ENCODE peak calls at places on chromosome 22, in six cellular contexts. N is activated effector memory CD4-positive, alpha-beta T cell treated with anti-CD3 and anti-CD28 coated beads, Interleukin-2, amount 50 U/mL, for 16 hours; H is progenitor cell of endocrine pancreas; B is NAMALWA; F is astrocyte of the hippocampus; D is NCI-H226. K is an unnamed sample.

GRCh38 chr22:25966448-25966913 is 202.8 kb upstream of the SEZ6L start:
- DNase-seq in N (no peak), H (no peak), B (no peak), F (no peak), D (no peak), K (no peak)

GRCh38 chr22:11598492-11599440 is 3929.2 kb upstream of the OR11H1 start:
- DNase-seq in N (no peak), H (no peak), B (no peak), F (no peak), D (no peak), K (no peak)

GRCh38 chr22:22949953-22950352 is 62.3 kb downstream of the IGLL5 start:
- DNase-seq in N (no peak), H (no peak), B (no peak), F (no peak), D (no peak), K (no peak)

GRCh38 chr22:47292546-47293320 is 530.3 kb downstream of the TBC1D22A start:
- DNase-seq in N (no peak), H (no peak), B (no peak), F (no peak), D (no peak), K (no peak)

GRCh38 chr22:32337015-32337414 is 20.7 kb upstream of the RFPL3 start:
- DNase-seq in N (no peak), H (no peak), B (no peak), F (no peak), D (no peak), K (no peak)

GRCh38 chr22:23401111-23401909 is 178.8 kb downstream of the IGLL1 start:
- DNase-seq in N (no peak), H (no peak), B (no peak), F (peak), D (peak), K (no peak)

GRCh38 chr22:29214232-29214631 is 8.5 kb downstream of the EMID1 start:
- DNase-seq in N (no peak), H (no peak), B (no peak), F (no peak), D (no peak), K (no peak)

GRCh38 chr22:19374410-19374809 is 57.1 kb downstream of the HIRA start:
- DNase-seq in N (no peak), H (no peak), B (no peak), F (no peak), D (no peak), K (no peak)

GRCh38 chr22:33883561-33883960 is 36.7 kb downstream of the LARGE1 start:
- DNase-seq in N (no peak), H (no peak), B (no peak), F (peak), D (peak), K (no peak)

GRCh38 chr22:22460635-22461034 is 47.9 kb downstream of the ZNF280B start:
- DNase-seq in N (no peak), H (no peak), B (peak), F (no peak), D (no peak), K (no peak)

GRCh38 chr22:37860796-37861421 is 11.7 kb downstream of the EIF3L start:
- DNase-seq in N (no peak), H (no peak), B (no peak), F (no peak), D (no peak), K (no peak)

GRCh38 chr22:47395481-47395880 is 633.0 kb downstream of the TBC1D22A start:
- DNase-seq in N (peak), H (no peak), B (no peak), F (peak), D (no peak), K (no peak)

GRCh38 chr22:31104869-31105268 is 2.5 kb downstream of the SELENOM start:
- DNase-seq in N (peak), H (peak), B (no peak), F (peak), D (no peak), K (no peak)

GRCh38 chr22:50146440-50147228 is 23.9 kb upstream of the PANX2 start:
- DNase-seq in N (no peak), H (no peak), B (no peak), F (peak), D (peak), K (no peak)

GRCh38 chr22:24938741-24939341 is 7.7 kb downstream of the LHFPL7 start:
- DNase-seq in N (no peak), H (no peak), B (peak), F (peak), D (no peak), K (peak)

GRCh38 chr22:47247609-47248240 is 485.3 kb downstream of the TBC1D22A start:
- DNase-seq in N (no peak), H (no peak), B (no peak), F (no peak), D (no peak), K (no peak)

GRCh38 chr22:20793386-20794131 is 19.6 kb downstream of the SERPIND1 start:
- DNase-seq in N (no peak), H (no peak), B (no peak), F (no peak), D (no peak), K (no peak)

GRCh38 chr22:45905924-45906865 is 70.8 kb downstream of the WNT7B start:
- DNase-seq in N (no peak), H (no peak), B (no peak), F (peak), D (no peak), K (no peak)

GRCh38 chr22:46297151-46297819 is 615 bp downstream of the GTSE1 start:
- DNase-seq in N (no peak), H (no peak), B (peak), F (peak), D (no peak), K (no peak)

GRCh38 chr22:49765091-49765771 is 62.4 kb downstream of the BRD1 start:
- DNase-seq in N (peak), H (peak), B (no peak), F (no peak), D (no peak), K (no peak)

GRCh38 chr22:36510384-36510783 is 3.5 kb upstream of the FOXRED2 start:
- DNase-seq in N (no peak), H (no peak), B (no peak), F (no peak), D (no peak), K (no peak)

GRCh38 chr22:30247974-30248373 is 1.4 kb upstream of the LIF start:
- DNase-seq in N (no peak), H (no peak), B (no peak), F (peak), D (no peak), K (no peak)

GRCh38 chr22:24134090-24134846 is 47.0 kb upstream of the SUSD2 start:
- DNase-seq in N (peak), H (no peak), B (peak), F (peak), D (no peak), K (no peak)

GRCh38 chr22:39428597-39429071 is 28.2 kb upstream of the MGAT3 start:
- DNase-seq in N (no peak), H (no peak), B (no peak), F (peak), D (peak), K (no peak)

K was measured in NCI-H2107.